ENCODE peak calls at places on chromosomes 4 and X, in eight cellular contexts. One of them, this sample, is unnamed.

GRCh38 chrX:65720580-65720979 is 53.1 kb downstream of the MSN start:
- DNase-seq in fibroblast of lung: no peak
- DNase-seq in aorta: no peak
- DNase-seq in NT2/D1: no peak
- DNase-seq in tibial artery: no peak
- DNase-seq in testis: no peak
- DNase-seq in breast epithelium: no peak
- DNase-seq in Caco-2: no peak
- DNase-seq in this sample: no peak

GRCh38 chr4:165096776-165097175 is 15.9 kb downstream of the TMEM192 start:
- DNase-seq in fibroblast of lung: peak; percentile 49
- DNase-seq in NT2/D1: no peak
- DNase-seq in breast epithelium: no peak
- DNase-seq in testis: no peak
- DNase-seq in Caco-2: no peak
- DNase-seq in tibial artery: no peak
- DNase-seq in aorta: no peak
- DNase-seq in this sample: no peak

GRCh38 chrX:57451426-57452020 is 140.3 kb upstream of the ZXDB start:
- DNase-seq in fibroblast of lung: no peak
- DNase-seq in aorta: no peak
- DNase-seq in Caco-2: no peak
- DNase-seq in NT2/D1: no peak
- DNase-seq in breast epithelium: no peak
- DNase-seq in testis: no peak
- DNase-seq in tibial artery: no peak
- DNase-seq in this sample: no peak

GRCh38 chr4:22420291-22420690 is 95.6 kb downstream of the ADGRA3 start:
- DNase-seq in tibial artery: no peak
- DNase-seq in testis: no peak
- DNase-seq in fibroblast of lung: no peak
- DNase-seq in NT2/D1: no peak
- DNase-seq in Caco-2: no peak
- DNase-seq in breast epithelium: no peak
- DNase-seq in aorta: no peak
- DNase-seq in this sample: no peak

GRCh38 chr4:184506527-184507121 is 32.3 kb upstream of the IRF2 start:
- DNase-seq in fibroblast of lung: no peak
- DNase-seq in NT2/D1: no peak
- DNase-seq in aorta: no peak
- DNase-seq in testis: peak; percentile 20
- DNase-seq in breast epithelium: no peak
- DNase-seq in Caco-2: no peak
- DNase-seq in tibial artery: no peak
- DNase-seq in this sample: peak; percentile 41

GRCh38 chrX:53188763-53189162 is 36.2 kb downstream of the KDM5C start:
- DNase-seq in aorta: no peak
- DNase-seq in fibroblast of lung: no peak
- DNase-seq in NT2/D1: no peak
- DNase-seq in tibial artery: no peak
- DNase-seq in testis: no peak
- DNase-seq in Caco-2: no peak
- DNase-seq in breast epithelium: no peak
- DNase-seq in this sample: no peak

GRCh38 chr4:105644270-105644669 is 64.2 kb downstream of the INTS12 start:
- DNase-seq in tibial artery: no peak
- DNase-seq in Caco-2: no peak
- DNase-seq in breast epithelium: no peak
- DNase-seq in NT2/D1: no peak
- DNase-seq in aorta: no peak
- DNase-seq in fibroblast of lung: no peak
- DNase-seq in testis: no peak
- DNase-seq in this sample: no peak

GRCh38 chr4:59553739-59554126 is 1646.4 kb upstream of the ADGRL3 start:
- DNase-seq in Caco-2: no peak
- DNase-seq in testis: no peak
- DNase-seq in fibroblast of lung: peak; percentile 11
- DNase-seq in tibial artery: no peak
- DNase-seq in NT2/D1: no peak
- DNase-seq in breast epithelium: no peak
- DNase-seq in aorta: no peak
- DNase-seq in this sample: no peak

GRCh38 chrX:101287402-101287801 is 3.7 kb downstream of the TAF7L start:
- DNase-seq in tibial artery: no peak
- DNase-seq in aorta: no peak
- DNase-seq in Caco-2: no peak
- DNase-seq in testis: no peak
- DNase-seq in breast epithelium: no peak
- DNase-seq in fibroblast of lung: peak; percentile 56
- DNase-seq in NT2/D1: peak; percentile 20
- DNase-seq in this sample: peak; percentile 36

GRCh38 chrX:42276982-42277690 is 353.8 kb upstream of the CASK start:
- DNase-seq in tibial artery: no peak
- DNase-seq in testis: no peak
- DNase-seq in breast epithelium: no peak
- DNase-seq in aorta: no peak
- DNase-seq in NT2/D1: no peak
- DNase-seq in Caco-2: peak; percentile 30
- DNase-seq in fibroblast of lung: no peak
- DNase-seq in this sample: no peak

GRCh38 chr4:6844986-6845385 is 62.5 kb downstream of the KIAA0232 start:
- DNase-seq in Caco-2: no peak
- DNase-seq in breast epithelium: no peak
- DNase-seq in NT2/D1: no peak
- DNase-seq in testis: no peak
- DNase-seq in tibial artery: no peak
- DNase-seq in fibroblast of lung: no peak
- DNase-seq in aorta: no peak
- DNase-seq in this sample: no peak

GRCh38 chr4:3462790-3463415 is at the start of gene DOK7:
- DNase-seq in tibial artery: no peak
- DNase-seq in Caco-2: no peak
- DNase-seq in breast epithelium: no peak
- DNase-seq in aorta: peak; percentile 86
- DNase-seq in fibroblast of lung: no peak
- DNase-seq in NT2/D1: no peak
- DNase-seq in testis: peak; percentile 43
- DNase-seq in this sample: no peak

GRCh38 chr4:8162625-8163024 is 4.0 kb upstream of the ABLIM2 start:
- DNase-seq in NT2/D1: no peak
- DNase-seq in aorta: no peak
- DNase-seq in Caco-2: no peak
- DNase-seq in tibial artery: no peak
- DNase-seq in testis: no peak
- DNase-seq in fibroblast of lung: no peak
- DNase-seq in breast epithelium: no peak
- DNase-seq in this sample: no peak
- H3K27me3 ChIP-seq in NT2/D1: peaks cover 44% of the 10 kb centered on the region
- H3K27me3 ChIP-seq in aorta: no peaks in the 10 kb centered on the region
- H3K27me3 ChIP-seq in Caco-2: no peaks in the 10 kb centered on the region
- H3K27me3 ChIP-seq in tibial artery: no peaks in the 10 kb centered on the region
- H3K27me3 ChIP-seq in testis: no peaks in the 10 kb centered on the region
- H3K27me3 ChIP-seq in fibroblast of lung: peaks cover under 1% of the 10 kb centered on the region
- H3K27me3 ChIP-seq in breast epithelium: peaks cover 4% of the 10 kb centered on the region
- H3K27me3 ChIP-seq in this sample: no peaks in the 10 kb centered on the region

DNA sequence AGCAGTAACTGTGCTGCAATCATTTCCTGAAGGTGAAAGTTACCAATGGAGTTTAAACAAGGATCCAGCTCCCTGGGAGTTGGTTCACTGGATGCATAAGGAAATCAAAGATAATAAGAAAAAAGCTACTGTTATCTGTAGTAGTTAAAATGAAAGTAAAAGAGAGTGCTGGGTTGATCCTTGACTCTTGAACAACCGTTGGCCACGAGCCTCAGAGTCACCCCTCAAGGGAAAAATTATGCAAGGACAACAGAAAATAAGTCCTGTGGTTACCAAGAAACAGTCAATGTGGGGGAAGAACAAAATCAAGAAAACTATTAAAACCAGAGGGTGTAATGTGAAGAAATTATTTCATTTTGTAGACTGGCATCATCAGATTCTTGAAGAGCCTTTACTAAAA is 49.7 kb upstream of the DDIT4L start:
- DNase-seq in aorta: no peak
- DNase-seq in NT2/D1: no peak
- DNase-seq in tibial artery: no peak
- DNase-seq in breast epithelium: no peak
- DNase-seq in Caco-2: no peak
- DNase-seq in testis: no peak
- DNase-seq in fibroblast of lung: no peak
- DNase-seq in this sample: no peak
- H3K27me3 ChIP-seq in aorta: no peaks in the 10 kb centered on the region
- H3K27me3 ChIP-seq in NT2/D1: no peaks in the 10 kb centered on the region
- H3K27me3 ChIP-seq in tibial artery: no peaks in the 10 kb centered on the region
- H3K27me3 ChIP-seq in breast epithelium: no peaks in the 10 kb centered on the region
- H3K27me3 ChIP-seq in Caco-2: no peaks in the 10 kb centered on the region
- H3K27me3 ChIP-seq in testis: no peaks in the 10 kb centered on the region
- H3K27me3 ChIP-seq in fibroblast of lung: no peaks in the 10 kb centered on the region
- H3K27me3 ChIP-seq in this sample: no peaks in the 10 kb centered on the region

DNA sequence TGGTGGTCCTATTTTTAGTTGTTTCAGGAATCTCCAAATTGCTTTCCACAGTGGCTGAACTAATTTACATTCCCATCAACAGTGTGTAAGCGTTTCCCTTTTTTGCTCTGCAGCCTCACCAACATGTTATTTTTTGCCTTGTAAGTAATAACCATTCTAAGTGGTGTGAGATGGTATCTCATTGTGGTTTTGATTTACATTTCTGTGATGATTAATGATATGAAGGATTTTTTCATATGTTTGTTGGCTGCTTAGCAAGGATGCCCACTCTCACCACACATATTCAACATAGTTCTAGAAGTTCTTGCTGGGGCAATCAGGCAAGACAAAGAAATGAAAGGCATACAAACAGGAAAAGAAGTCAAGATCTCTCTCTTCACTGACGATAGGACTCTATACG is 472.4 kb downstream of the ZNF674 start:
- DNase-seq in aorta: no peak
- DNase-seq in Caco-2: no peak
- DNase-seq in fibroblast of lung: no peak
- DNase-seq in tibial artery: no peak
- DNase-seq in breast epithelium: no peak
- DNase-seq in testis: no peak
- DNase-seq in NT2/D1: no peak
- DNase-seq in this sample: no peak
- H3K27me3 ChIP-seq in aorta: no peaks in the 10 kb centered on the region
- H3K27me3 ChIP-seq in Caco-2: no peaks in the 10 kb centered on the region
- H3K27me3 ChIP-seq in fibroblast of lung: no peaks in the 10 kb centered on the region
- H3K27me3 ChIP-seq in tibial artery: no peaks in the 10 kb centered on the region
- H3K27me3 ChIP-seq in breast epithelium: no peaks in the 10 kb centered on the region
- H3K27me3 ChIP-seq in testis: no peaks in the 10 kb centered on the region
- H3K27me3 ChIP-seq in NT2/D1: no peaks in the 10 kb centered on the region
- H3K27me3 ChIP-seq in this sample: no peaks in the 10 kb centered on the region

DNA sequence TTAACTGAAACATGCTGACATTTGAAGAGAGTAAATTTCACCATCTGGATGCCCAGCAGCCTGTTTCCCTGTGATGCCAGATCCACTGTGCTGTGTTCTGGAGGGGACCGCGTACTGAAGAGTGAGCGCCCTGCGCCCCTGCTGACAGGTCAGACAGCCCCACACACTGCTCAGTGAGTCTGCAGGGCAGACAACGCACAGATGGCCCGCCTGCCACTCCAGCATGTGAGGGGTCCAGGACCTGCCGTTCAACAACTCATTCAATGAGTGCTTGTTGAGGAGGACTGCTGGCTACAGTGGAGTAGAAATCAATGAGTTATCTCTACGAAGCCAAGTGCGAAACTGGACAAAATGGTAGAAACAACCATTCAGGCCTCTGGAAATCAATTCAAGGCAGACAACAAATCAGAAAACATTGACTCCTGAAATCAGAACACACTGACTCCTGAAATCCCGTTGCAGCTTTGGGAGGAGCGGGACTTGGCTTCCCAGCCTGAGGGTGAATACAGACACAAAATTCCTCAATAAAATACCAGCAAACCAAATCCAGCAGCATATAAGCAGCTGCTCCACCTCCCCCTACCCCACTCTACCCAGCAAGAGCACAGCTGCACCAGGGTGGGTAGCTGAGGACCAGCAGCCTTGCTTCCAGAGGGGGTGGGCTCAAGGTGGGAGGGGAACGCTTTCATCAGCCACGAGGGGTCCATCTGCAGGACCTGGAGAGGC is 49.4 kb downstream of the FGFRL1 start:
- DNase-seq in breast epithelium: peak; percentile 40
- DNase-seq in fibroblast of lung: no peak
- DNase-seq in testis: no peak
- DNase-seq in NT2/D1: no peak
- DNase-seq in aorta: no peak
- DNase-seq in Caco-2: no peak
- DNase-seq in tibial artery: no peak
- DNase-seq in this sample: no peak
- H3K27me3 ChIP-seq in breast epithelium: no peaks in the 10 kb centered on the region
- H3K27me3 ChIP-seq in fibroblast of lung: peaks cover 32% of the 10 kb centered on the region
- H3K27me3 ChIP-seq in testis: no peaks in the 10 kb centered on the region
- H3K27me3 ChIP-seq in NT2/D1: peaks cover 23% of the 10 kb centered on the region
- H3K27me3 ChIP-seq in aorta: no peaks in the 10 kb centered on the region
- H3K27me3 ChIP-seq in Caco-2: no peaks in the 10 kb centered on the region
- H3K27me3 ChIP-seq in tibial artery: no peaks in the 10 kb centered on the region
- H3K27me3 ChIP-seq in this sample: peaks cover 2% of the 10 kb centered on the region

GRCh38 chrX:48492293-48492910 is 16.4 kb upstream of the PORCN start:
- DNase-seq in fibroblast of lung: no peak
- DNase-seq in tibial artery: no peak
- DNase-seq in breast epithelium: no peak
- DNase-seq in NT2/D1: no peak
- DNase-seq in Caco-2: no peak
- DNase-seq in testis: no peak
- DNase-seq in aorta: peak; percentile 41
- DNase-seq in this sample: no peak

GRCh38 chrX:48493890-48494364 is 14.9 kb upstream of the PORCN start:
- DNase-seq in NT2/D1: no peak
- DNase-seq in tibial artery: no peak
- DNase-seq in aorta: peak; percentile 71
- DNase-seq in testis: peak; percentile 58
- DNase-seq in fibroblast of lung: peak; percentile 50
- DNase-seq in breast epithelium: no peak
- DNase-seq in Caco-2: no peak
- DNase-seq in this sample: no peak

GRCh38 chrX:48496660-48497059 is 12.1 kb upstream of the PORCN start:
- DNase-seq in aorta: peak; percentile 42
- DNase-seq in testis: no peak
- DNase-seq in NT2/D1: no peak
- DNase-seq in tibial artery: no peak
- DNase-seq in breast epithelium: no peak
- DNase-seq in fibroblast of lung: no peak
- DNase-seq in Caco-2: no peak
- DNase-seq in this sample: no peak

GRCh38 chrX:48498374-48498809 is 10.4 kb upstream of the PORCN start:
- DNase-seq in testis: no peak
- DNase-seq in NT2/D1: no peak
- DNase-seq in aorta: peak; percentile 11
- DNase-seq in breast epithelium: no peak
- DNase-seq in fibroblast of lung: peak; percentile 39
- DNase-seq in Caco-2: no peak
- DNase-seq in tibial artery: no peak
- DNase-seq in this sample: no peak

GRCh38 chrX:48497871-48498270 is 10.9 kb upstream of the PORCN start:
- DNase-seq in NT2/D1: no peak
- DNase-seq in fibroblast of lung: no peak
- DNase-seq in testis: no peak
- DNase-seq in tibial artery: no peak
- DNase-seq in Caco-2: no peak
- DNase-seq in breast epithelium: no peak
- DNase-seq in aorta: peak; percentile 42
- DNase-seq in this sample: no peak
- H3K27me3 ChIP-seq in NT2/D1: no peaks in the 10 kb centered on the region
- H3K27me3 ChIP-seq in fibroblast of lung: no peaks in the 10 kb centered on the region
- H3K27me3 ChIP-seq in testis: no peaks in the 10 kb centered on the region
- H3K27me3 ChIP-seq in tibial artery: no peaks in the 10 kb centered on the region
- H3K27me3 ChIP-seq in Caco-2: no peaks in the 10 kb centered on the region
- H3K27me3 ChIP-seq in breast epithelium: no peaks in the 10 kb centered on the region
- H3K27me3 ChIP-seq in aorta: no peaks in the 10 kb centered on the region
- H3K27me3 ChIP-seq in this sample: no peaks in the 10 kb centered on the region

This sample was measured in naive thymus-derived CD4-positive, alpha-beta T cell.